ENCODE peak calls at places on chromosomes 1 and 21, in four cellular contexts. B is CD8-positive, alpha-beta memory T cell; R is Karpas-422; I is HCT116. P is an unnamed sample.

GRCh38 chr1:109762821-109763645 is 690 bp downstream of the EPS8L3 start:
- DNase-seq in B (no peak), I (no peak), R (no peak), P (no peak)

GRCh38 chr1:228045871-228046270 is 36.6 kb upstream of the ARF1 start:
- DNase-seq in R (no peak), B (no peak), I (no peak), P (no peak)

GRCh38 chr1:109739738-109740614 is 862 bp downstream of the GSTM3 start:
- DNase-seq in R (no peak), B (peak; percentile 83), I (no peak), P (peak; percentile 78)

GRCh38 chr1:89843279-89844121 is 22.7 kb downstream of the LRRC8D start:
- DNase-seq in B (peak; percentile 79), R (peak; percentile 91), I (no peak), P (peak; percentile 73)

GRCh38 chr1:212237651-212238050 is 47.6 kb upstream of the PPP2R5A start:
- DNase-seq in R (no peak), I (peak; percentile 16), B (no peak), P (no peak)

GRCh38 chr1:245277276-245277675 is 122.5 kb downstream of the KIF26B start:
- DNase-seq in B (no peak), R (peak; percentile 71), I (no peak), P (no peak)

GRCh38 chr1:53297226-53297625 is 30.6 kb downstream of the LRP8 start:
- DNase-seq in I (no peak), R (no peak), B (no peak), P (no peak)

GRCh38 chr1:218917646-218918045 is 256.0 kb upstream of the LYPLAL1 start:
- DNase-seq in I (no peak), R (no peak), B (no peak), P (no peak)

GRCh38 chr1:94927405-94928175 is 680 bp upstream of the CNN3 start:
- DNase-seq in R (no peak), I (no peak), B (no peak), P (peak; percentile 45)

GRCh38 chr1:202834771-202835547 is 24.2 kb downstream of the PCAT6 start:
- DNase-seq in I (no peak), B (no peak), R (no peak), P (no peak)

GRCh38 chr1:41073971-41074370 is 52.4 kb upstream of the SLFNL1 start:
- DNase-seq in B (no peak), I (no peak), R (no peak), P (no peak)

GRCh38 chr1:70486676-70487470 is 75.8 kb downstream of the CTH start:
- DNase-seq in R (no peak), I (no peak), B (no peak), P (peak; percentile 73)

GRCh38 chr1:234125283-234125682 is 220.8 kb downstream of the SLC35F3 start:
- DNase-seq in R (peak; percentile 80), I (no peak), B (no peak), P (peak; percentile 72)

DNA sequence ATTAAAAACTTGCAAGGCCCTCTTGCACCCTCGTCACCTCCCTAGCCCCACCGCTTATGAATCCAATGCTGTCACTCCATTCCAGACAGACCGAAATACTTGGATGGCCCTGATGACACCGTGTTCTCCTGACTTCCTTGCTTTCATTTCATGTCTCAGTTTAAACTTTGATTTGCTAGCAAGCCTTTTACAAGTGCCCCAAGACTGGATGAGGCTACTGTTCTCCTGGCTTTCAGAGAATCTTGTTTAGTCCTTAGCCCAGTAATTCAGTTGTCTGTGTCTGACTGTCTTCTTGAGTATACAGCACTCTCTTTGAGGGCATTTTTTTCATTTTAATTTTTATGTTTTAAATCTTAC is 824 bp upstream of the IFI44L start:
- DNase-seq in I (no peak), B (peak; percentile 11), R (no peak), P (no peak)
- H3K4me3 ChIP-seq in I (no peak overlapping the region), B (no peak overlapping the region), R (no peak overlapping the region), P (peak overlapping the region; percentile 38)

DNA sequence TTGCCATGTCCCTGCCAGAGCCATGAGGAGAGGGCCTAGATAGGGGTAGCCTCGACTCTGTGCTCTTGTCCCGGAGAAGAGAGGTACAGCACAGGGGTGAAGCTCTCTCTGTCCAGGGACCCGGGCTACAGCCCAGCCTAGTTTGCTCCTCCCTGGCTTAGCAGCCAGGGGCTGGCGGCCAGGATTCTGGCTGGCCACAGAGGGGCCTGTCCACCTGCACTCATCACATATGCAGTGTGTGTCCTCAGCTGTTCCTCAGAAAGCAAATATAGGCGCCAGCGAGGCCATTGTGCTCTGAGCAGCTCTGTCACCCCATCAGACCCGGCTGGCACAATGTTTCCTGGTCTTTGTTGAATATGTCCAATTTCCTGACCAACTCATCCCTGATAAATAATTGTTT is 28.5 kb downstream of the KCND3 start:
- DNase-seq in R (no peak), I (no peak), B (no peak), P (no peak)
- H3K27me3 ChIP-seq in R (no peaks in the 10 kb centered on the region), I (peaks cover 73% of the 10 kb centered on the region), B (no peaks in the 10 kb centered on the region), P (no peaks in the 10 kb centered on the region)

DNA sequence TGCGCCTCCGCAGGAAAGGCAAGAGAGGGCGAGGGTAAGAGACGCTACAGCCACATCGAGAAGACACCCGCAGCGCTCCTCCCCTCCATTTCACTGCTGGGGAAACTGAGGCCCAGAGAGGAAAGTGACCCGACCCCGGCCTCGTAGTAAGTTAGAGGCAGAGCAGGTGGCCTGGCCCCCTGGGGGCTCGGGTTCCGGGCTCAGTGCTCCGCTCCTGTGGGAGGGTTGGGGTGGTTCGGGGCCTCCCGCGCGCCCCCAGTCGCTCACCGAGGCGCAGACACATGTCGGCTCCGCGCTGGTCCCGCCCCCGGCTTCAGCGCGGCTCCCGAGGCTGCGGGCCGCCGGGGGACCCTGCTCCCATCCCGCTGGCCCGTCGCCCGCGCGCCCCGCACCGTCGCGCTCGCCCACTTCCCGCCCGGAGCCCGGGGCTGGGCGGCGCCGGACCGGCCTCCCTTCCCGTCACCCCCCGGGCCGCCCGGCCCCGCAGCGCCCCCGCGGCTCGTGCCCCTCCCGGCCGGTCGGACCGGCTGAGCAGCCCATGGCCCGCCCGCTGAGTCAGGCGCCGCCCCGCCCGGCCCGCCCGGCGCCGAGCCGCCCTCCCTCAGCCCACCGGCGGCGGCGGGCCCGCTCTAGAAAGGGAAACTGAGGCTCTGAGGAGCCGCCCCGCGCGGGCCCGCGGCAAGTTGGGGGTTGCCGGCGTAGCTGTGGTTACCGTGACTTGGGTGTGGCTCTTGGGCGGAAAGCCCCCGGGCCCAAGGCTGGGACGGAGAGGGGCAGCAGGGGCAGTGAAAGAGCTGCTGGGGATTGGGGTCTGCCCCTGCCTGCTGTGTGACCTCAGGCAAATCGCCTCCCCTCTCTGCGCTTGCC is at the start of gene TMEM54:
- DNase-seq in B (no peak), R (no peak), I (no peak), P (peak; percentile 62)
- H3K4me3 ChIP-seq in B (no peak within 1 kb of the TSS), R (peak within 1 kb of the TSS; percentile 44), I (peak within 1 kb of the TSS; percentile 83), P (peak within 1 kb of the TSS; percentile 47)

DNA sequence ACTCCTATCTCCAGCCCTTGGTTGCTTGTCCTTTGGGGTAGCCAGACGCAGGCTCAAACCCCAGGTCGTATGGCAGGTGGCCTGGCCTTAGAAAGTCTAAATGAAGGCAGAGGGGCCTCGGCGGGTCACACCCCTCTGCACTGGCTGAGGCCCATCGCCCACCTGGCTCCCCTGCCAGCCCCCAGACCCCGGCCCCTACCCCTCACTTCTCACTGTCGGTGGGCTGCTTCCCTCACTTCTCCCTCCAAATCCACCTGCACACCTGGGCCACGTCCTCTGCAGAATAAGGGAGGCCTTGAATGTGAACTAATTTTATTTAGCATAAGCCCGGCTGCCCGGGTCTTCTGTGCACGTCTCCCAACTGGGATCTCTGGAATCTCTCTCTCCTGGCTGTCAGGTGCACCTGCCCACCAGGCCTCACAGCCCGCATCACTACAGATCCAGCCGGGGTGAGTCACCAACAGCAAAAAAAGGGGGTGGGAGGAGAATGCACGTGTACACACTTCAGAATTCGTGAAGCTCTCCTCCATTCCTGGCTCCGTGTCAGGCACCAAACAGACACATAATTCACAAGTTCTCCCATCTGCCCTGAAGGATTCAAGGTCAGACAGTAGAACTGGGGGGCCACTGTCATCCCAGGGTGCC is 107.5 kb upstream of the SIM2 start:
- DNase-seq in R (no peak), B (no peak), I (no peak), P (no peak)
- H3K27me3 ChIP-seq in R (no peaks in the 10 kb centered on the region), B (no peaks in the 10 kb centered on the region), I (peaks cover 12% of the 10 kb centered on the region), P (no peaks in the 10 kb centered on the region)

DNA sequence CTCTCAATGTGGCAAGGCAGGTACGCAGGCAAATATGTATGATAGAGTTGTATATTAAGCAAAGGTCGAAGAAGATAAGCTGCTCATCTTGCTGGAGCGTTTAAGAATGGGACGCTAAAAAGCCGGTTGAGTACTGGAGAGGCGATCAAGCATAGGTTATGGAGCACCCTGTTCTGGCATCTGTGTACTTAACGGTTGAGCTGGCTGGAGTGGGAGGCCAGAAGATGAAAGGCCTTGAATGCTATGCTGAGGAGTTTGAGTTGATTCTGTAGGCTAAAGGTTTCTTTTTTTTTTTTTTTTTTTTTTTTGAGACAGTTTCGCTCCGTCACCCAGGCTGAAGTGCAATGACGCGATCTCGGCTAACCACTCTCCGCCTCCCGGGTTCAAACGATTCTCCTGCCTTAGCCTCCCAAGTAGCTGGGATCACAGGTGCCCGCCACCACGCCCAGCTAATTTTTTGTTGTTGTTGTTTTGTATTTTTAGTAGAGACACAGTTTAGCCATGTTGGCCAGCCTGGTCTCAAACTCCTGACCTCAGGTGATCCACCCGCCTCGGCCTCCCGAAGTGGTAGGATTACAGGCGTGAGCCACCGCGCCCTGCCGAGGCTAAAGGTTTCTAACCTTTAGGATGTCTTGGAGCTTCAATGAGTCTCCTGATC is 849 bp upstream of the KHDC4 start:
- DNase-seq in B (no peak), I (no peak), R (no peak), P (no peak)
- H3K4me3 ChIP-seq in B (peak overlapping the region; percentile 96), I (peak overlapping the region; percentile 99), R (peak overlapping the region; percentile 88), P (peak overlapping the region; percentile 91)

GRCh38 chr1:1079408-1080121 is 5.5 kb upstream of the RNF223 start:
- DNase-seq in I (peak; percentile 60), B (peak; percentile 37), R (peak; percentile 75), P (peak; percentile 96)
- H3K27me3 ChIP-seq in I (no peaks in the 10 kb centered on the region), B (peaks cover 4% of the 10 kb centered on the region), R (no peaks in the 10 kb centered on the region), P (no peaks in the 10 kb centered on the region)

GRCh38 chr1:226034482-226034881 is 28.0 kb upstream of the H3-3A start:
- DNase-seq in R (no peak), I (no peak), B (no peak), P (peak; percentile 99)

GRCh38 chr1:226035915-226036314 is 26.6 kb upstream of the H3-3A start:
- DNase-seq in R (no peak), B (no peak), I (no peak), P (no peak)

GRCh38 chr1:226041419-226041818 is 21.1 kb upstream of the H3-3A start:
- DNase-seq in R (no peak), I (no peak), B (no peak), P (no peak)

GRCh38 chr1:226033599-226034390 is 28.7 kb upstream of the H3-3A start:
- DNase-seq in I (no peak), R (no peak), B (no peak), P (no peak)

DNA sequence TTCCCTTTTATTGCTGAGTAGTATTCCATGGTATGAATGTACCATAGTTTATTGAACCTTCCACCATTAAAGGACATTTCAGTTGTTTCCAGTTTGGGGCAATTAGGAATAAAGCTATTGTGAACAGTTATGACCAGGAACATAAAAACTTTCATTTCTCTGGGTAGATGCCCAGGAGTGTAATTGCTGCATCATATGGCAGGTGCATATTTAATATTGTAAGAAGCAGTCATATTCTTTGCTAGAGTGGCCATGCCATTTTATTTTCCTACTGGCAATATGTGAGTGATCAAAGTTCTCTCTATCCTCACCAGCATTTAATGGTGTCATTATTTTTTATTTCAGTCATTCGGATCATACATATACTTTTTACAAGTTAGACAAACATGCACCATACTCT is 23.9 kb upstream of the H3-3A start:
- DNase-seq in R (no peak), B (no peak), I (no peak), P (no peak)
- H3K4me3 ChIP-seq in R (no peak overlapping the region), B (no peak overlapping the region), I (no peak overlapping the region), P (no peak overlapping the region)